ENCODE peak calls at places on chromosomes 16 and 17, in ten cellular contexts. U is fibroblast of villous mesenchyme, D is HepG2, Q is fibroblast of pulmonary artery, A is endothelial cell, K is fibroblast of mammary gland, Y is mucosa of descending colon, I is tibial artery, E is GM10248, P is osteocyte. Z is an unnamed sample.

GRCh38 chr17:31582151-31582907 is 190.9 kb downstream of the RAB11FIP4 start:
- DNase-seq in U (peak), D (no peak), Q (peak), A (no peak), K (no peak), Y (peak), I (peak), E (peak), P (no peak), Z (no peak)

GRCh38 chr17:69607162-69607834 is 192.8 kb downstream of the MAP2K6 start:
- DNase-seq in U (peak), D (peak), Q (peak), A (peak), K (peak), Y (peak), I (peak), E (peak), P (no peak), Z (no peak)

GRCh38 chr16:11410382-11411058 is 65.3 kb downstream of the RMI2 start:
- DNase-seq in U (no peak), D (no peak), Q (no peak), A (no peak), K (no peak), Y (peak), I (peak), E (no peak), P (no peak), Z (no peak)

GRCh38 chr16:22814330-22815105 is 556 bp downstream of the HS3ST2 start:
- DNase-seq in U (no peak), D (no peak), Q (no peak), A (peak), K (no peak), Y (no peak), I (peak), E (no peak), P (no peak), Z (no peak)

GRCh38 chr16:20851601-20852000 is 45.3 kb downstream of the REXO5 start:
- DNase-seq in U (peak), D (peak), Q (peak), A (no peak), K (peak), Y (peak), I (peak), E (no peak), P (no peak), Z (no peak)

GRCh38 chr17:51014129-51014528 is 106.5 kb downstream of the SPAG9 start:
- DNase-seq in U (no peak), D (no peak), Q (no peak), A (no peak), K (no peak), Y (no peak), I (no peak), E (no peak), P (no peak), Z (no peak)

GRCh38 chr16:75820672-75821071 is 94.4 kb upstream of the CPHXL start:
- DNase-seq in U (no peak), D (no peak), Q (no peak), A (no peak), K (peak), Y (no peak), I (no peak), E (no peak), P (no peak), Z (no peak)

GRCh38 chr17:33240397-33240796 is 52.7 kb downstream of the ASIC2 start:
- DNase-seq in U (no peak), D (no peak), Q (no peak), A (no peak), K (no peak), Y (no peak), I (no peak), E (no peak), P (no peak), Z (no peak)

GRCh38 chr16:81586976-81587625 is 142.5 kb downstream of the CMIP start:
- DNase-seq in U (no peak), D (no peak), Q (no peak), A (no peak), K (no peak), Y (no peak), I (no peak), E (no peak), P (no peak), Z (no peak)

GRCh38 chr16:24698314-24698713 is 31.1 kb upstream of the TNRC6A start:
- DNase-seq in U (no peak), D (no peak), Q (no peak), A (no peak), K (no peak), Y (no peak), I (no peak), E (no peak), P (no peak), Z (no peak)

GRCh38 chr17:19762515-19762961 is 14.4 kb upstream of the ALDH3A1 start:
- DNase-seq in U (peak), D (peak), Q (peak), A (peak), K (peak), Y (peak), I (peak), E (peak), P (peak), Z (peak)

GRCh38 chr17:67601897-67602296 is 115.8 kb upstream of the NOL11 start:
- DNase-seq in U (no peak), D (no peak), Q (peak), A (no peak), K (peak), Y (no peak), I (no peak), E (no peak), P (no peak), Z (no peak)

GRCh38 chr16:20866161-20866772 is 33.9 kb downstream of the DCUN1D3 start:
- DNase-seq in U (peak), D (peak), Q (peak), A (no peak), K (peak), Y (no peak), I (peak), E (no peak), P (no peak), Z (no peak)

GRCh38 chr17:81573794-81574642 is 21.9 kb upstream of the FAAP100 start:
- DNase-seq in U (no peak), D (no peak), Q (no peak), A (no peak), K (no peak), Y (no peak), I (no peak), E (no peak), P (no peak), Z (no peak)

GRCh38 chr16:81143921-81144471 is 47.8 kb upstream of the GCSH start:
- DNase-seq in U (no peak), D (peak), Q (no peak), A (no peak), K (no peak), Y (no peak), I (no peak), E (no peak), P (no peak), Z (no peak)

GRCh38 chr16:58652741-58653140 is 23.1 kb upstream of the CNOT1 start:
- DNase-seq in U (peak), D (peak), Q (peak), A (no peak), K (peak), Y (no peak), I (no peak), E (no peak), P (no peak), Z (no peak)

GRCh38 chr17:75754378-75755204 is 10.4 kb downstream of the GALK1 start:
- DNase-seq in U (no peak), D (peak), Q (no peak), A (no peak), K (peak), Y (no peak), I (no peak), E (no peak), P (no peak), Z (no peak)
- TF ChIP-seq CTCF in U (no peak), D (peak), Q (no peak), A (no peak), K (no peak), Y (no peak), I (no peak), E (no peak), P (no peak), Z (no peak)

DNA sequence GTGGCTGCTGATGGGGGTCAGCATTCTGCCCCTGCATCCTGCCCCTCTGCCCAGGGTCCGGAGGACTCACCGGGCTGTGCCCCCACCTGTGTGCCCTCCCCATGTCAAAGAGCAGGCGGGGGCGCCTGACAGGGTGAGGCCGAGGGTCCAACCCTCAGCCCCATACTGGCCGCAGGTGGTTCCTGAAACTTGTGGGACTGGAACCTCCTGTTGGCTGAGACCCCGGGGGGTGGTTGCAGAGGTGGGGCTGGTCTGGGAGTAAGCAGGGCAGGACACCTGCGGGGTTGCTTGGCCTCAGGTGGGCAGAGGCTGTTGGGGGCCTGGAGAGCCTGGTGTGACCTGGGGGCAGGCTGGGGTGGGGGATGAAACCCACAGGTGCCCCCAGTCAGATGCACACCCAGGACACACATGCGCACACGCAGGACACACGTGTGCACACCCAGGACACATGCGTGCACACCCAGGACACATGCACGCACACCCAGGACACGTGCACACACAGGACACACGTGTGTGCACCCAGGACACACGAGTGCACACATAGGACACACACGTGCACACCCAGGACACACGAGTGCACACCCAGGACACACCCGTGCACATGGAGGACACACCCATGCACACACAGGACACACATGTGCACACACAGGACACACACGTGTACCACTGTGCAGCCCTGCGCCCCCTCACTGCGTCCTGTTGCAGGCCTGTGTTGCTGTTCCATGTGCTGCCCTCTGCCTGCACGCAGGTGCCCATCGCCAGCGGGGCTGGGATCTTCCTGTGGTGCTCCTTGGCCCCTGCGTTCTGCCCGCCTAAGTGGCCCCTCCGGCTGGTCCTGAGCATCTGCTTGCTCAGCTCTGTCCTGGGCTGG is 31.4 kb downstream of the SOX8 start:
- DNase-seq in U (no peak), D (no peak), Q (no peak), A (no peak), K (no peak), Y (no peak), I (no peak), E (no peak), P (no peak), Z (no peak)
- TF ChIP-seq CTCF in U (no peak), D (peak), Q (no peak), A (no peak), K (no peak), Y (no peak), I (no peak), E (no peak), P (no peak), Z (no peak)

GRCh38 chr17:74318391-74318790 is 7.6 kb upstream of the KIF19 start:
- DNase-seq in U (no peak), D (no peak), Q (no peak), A (no peak), K (no peak), Y (no peak), I (no peak), E (no peak), P (no peak), Z (no peak)
- TF ChIP-seq CTCF in U (no peak), D (no peak), Q (no peak), A (no peak), K (no peak), Y (no peak), I (no peak), E (no peak), P (no peak), Z (no peak)

GRCh38 chr16:88409296-88410065 is 26.7 kb downstream of the ZNF469 start:
- DNase-seq in U (no peak), D (no peak), Q (no peak), A (no peak), K (no peak), Y (no peak), I (no peak), E (no peak), P (no peak), Z (no peak)
- TF ChIP-seq CTCF in U (no peak), D (no peak), Q (no peak), A (no peak), K (no peak), Y (no peak), I (no peak), E (no peak), P (no peak), Z (no peak)

DNA sequence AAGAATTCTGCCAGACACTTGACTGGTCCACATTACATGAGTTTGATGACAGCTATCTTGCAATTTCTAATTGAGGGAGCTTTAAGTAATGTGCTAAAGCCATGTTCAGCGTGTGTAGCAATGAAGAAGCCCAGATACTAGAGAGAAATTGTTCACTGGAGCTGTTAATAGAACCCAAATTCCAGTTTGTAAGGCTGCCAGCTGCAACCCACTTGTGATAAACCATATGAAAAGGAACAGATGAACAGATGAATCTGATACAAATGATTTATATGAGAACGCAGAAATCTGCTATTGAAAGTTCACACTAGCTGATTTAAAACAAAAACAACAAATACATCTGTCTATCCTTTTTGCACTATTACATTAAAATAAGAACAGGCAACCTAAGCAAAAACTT is 6.2 kb downstream of the NACA2 start:
- DNase-seq in U (no peak), D (no peak), Q (no peak), A (no peak), K (no peak), Y (no peak), I (no peak), E (no peak), P (no peak), Z (no peak)
- TF ChIP-seq CTCF in U (no peak), D (no peak), Q (no peak), A (no peak), K (no peak), Y (no peak), I (no peak), E (no peak), P (no peak), Z (no peak)

GRCh38 chr17:57349533-57350227 is 93.4 kb downstream of the MSI2 start:
- DNase-seq in U (peak), D (no peak), Q (no peak), A (no peak), K (no peak), Y (no peak), I (no peak), E (no peak), P (no peak), Z (no peak)

GRCh38 chr17:57354669-57355068 is 98.3 kb downstream of the MSI2 start:
- DNase-seq in U (no peak), D (no peak), Q (no peak), A (no peak), K (no peak), Y (no peak), I (no peak), E (no peak), P (no peak), Z (no peak)

GRCh38 chr17:57355090-57355859 is 99.0 kb downstream of the MSI2 start:
- DNase-seq in U (no peak), D (no peak), Q (no peak), A (no peak), K (no peak), Y (peak), I (no peak), E (no peak), P (no peak), Z (no peak)

GRCh38 chr17:57350266-57350665 is 93.9 kb downstream of the MSI2 start:
- DNase-seq in U (no peak), D (no peak), Q (no peak), A (no peak), K (no peak), Y (peak), I (peak), E (no peak), P (no peak), Z (no peak)

GRCh38 chr17:57352658-57353057 is 96.3 kb downstream of the MSI2 start:
- DNase-seq in U (no peak), D (no peak), Q (no peak), A (no peak), K (no peak), Y (no peak), I (peak), E (no peak), P (no peak), Z (no peak)
- TF ChIP-seq CTCF in U (no peak), D (no peak), Q (no peak), A (no peak), K (no peak), Y (no peak), I (no peak), E (no peak), P (no peak), Z (no peak)

DNA sequence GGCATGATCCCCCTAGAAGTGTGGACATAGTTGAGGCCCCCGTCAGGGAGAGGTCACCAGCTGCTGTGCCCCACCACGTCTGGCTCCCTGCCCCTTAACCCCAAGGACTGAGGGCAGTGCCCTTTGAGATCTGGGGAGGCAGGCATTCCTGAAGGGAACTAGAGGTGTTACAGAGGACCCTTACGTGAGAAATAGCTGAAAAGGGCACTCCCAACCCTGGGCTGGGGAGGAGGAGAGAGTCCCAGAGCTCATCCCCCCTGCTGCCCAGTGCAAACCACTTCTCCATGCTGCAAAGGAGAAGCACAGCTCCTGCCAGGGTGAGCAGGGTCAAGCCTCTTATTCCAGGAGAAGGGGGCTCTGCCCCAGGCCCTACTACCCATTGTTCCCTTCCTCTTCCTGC is 10.3 kb upstream of the MINK1 start:
- DNase-seq in U (no peak), D (no peak), Q (no peak), A (no peak), K (no peak), Y (no peak), I (no peak), E (no peak), P (no peak), Z (no peak)
- TF ChIP-seq CTCF in U (no peak), D (no peak), Q (no peak), A (no peak), K (no peak), Y (no peak), I (no peak), E (no peak), P (no peak), Z (no peak)

Z was measured in activated B cell treated with CpG ODN at 0.5 μM for 24 hours.